ENCODE peak calls at places on chromosomes 3 and 15, in seven cellular contexts. One of them, this sample, is unnamed. For H3K9me3, the result is how much of the 10 kb centered on the place peaks cover.

GRCh38 chr3:64743166-64743565 is 55.4 kb upstream of the ADAMTS9 start:
- ATAC-seq in heart right ventricle: no peak
- ATAC-seq in Panc1: no peak
- ATAC-seq in right lobe of liver: no peak
- ATAC-seq in thoracic aorta: no peak
- ATAC-seq in CD8-positive, alpha-beta T cell: no peak
- ATAC-seq in GM12878: no peak
- ATAC-seq in this sample: no peak

GRCh38 chr3:191282262-191283215 is 46.7 kb upstream of the CCDC50 start:
- ATAC-seq in heart right ventricle: no peak
- ATAC-seq in GM12878: peak
- ATAC-seq in Panc1: no peak
- ATAC-seq in thoracic aorta: no peak
- ATAC-seq in CD8-positive, alpha-beta T cell: no peak
- ATAC-seq in right lobe of liver: no peak
- ATAC-seq in this sample: no peak

GRCh38 chr3:77931272-77932009 is 891.5 kb downstream of the ROBO2 start:
- ATAC-seq in GM12878: no peak
- ATAC-seq in Panc1: no peak
- ATAC-seq in thoracic aorta: no peak
- ATAC-seq in heart right ventricle: peak
- ATAC-seq in CD8-positive, alpha-beta T cell: no peak
- ATAC-seq in right lobe of liver: no peak
- ATAC-seq in this sample: peak

GRCh38 chr3:196790636-196791035 is 51.0 kb downstream of the PAK2 start:
- ATAC-seq in heart right ventricle: no peak
- ATAC-seq in Panc1: no peak
- ATAC-seq in thoracic aorta: no peak
- ATAC-seq in right lobe of liver: no peak
- ATAC-seq in GM12878: no peak
- ATAC-seq in CD8-positive, alpha-beta T cell: no peak
- ATAC-seq in this sample: no peak

GRCh38 chr3:103127737-103128136 is 692.9 kb downstream of the ZPLD1 start:
- ATAC-seq in GM12878: peak
- ATAC-seq in heart right ventricle: no peak
- ATAC-seq in CD8-positive, alpha-beta T cell: no peak
- ATAC-seq in right lobe of liver: no peak
- ATAC-seq in Panc1: no peak
- ATAC-seq in thoracic aorta: no peak
- ATAC-seq in this sample: no peak

GRCh38 chr15:65450556-65450955 is 27.8 kb upstream of the IGDCC4 start:
- ATAC-seq in right lobe of liver: no peak
- ATAC-seq in GM12878: no peak
- ATAC-seq in heart right ventricle: no peak
- ATAC-seq in thoracic aorta: no peak
- ATAC-seq in Panc1: no peak
- ATAC-seq in CD8-positive, alpha-beta T cell: no peak
- ATAC-seq in this sample: no peak

GRCh38 chr3:141410861-141411771 is 42.8 kb downstream of the ZBTB38 start:
- ATAC-seq in GM12878: peak
- ATAC-seq in CD8-positive, alpha-beta T cell: peak
- ATAC-seq in Panc1: peak
- ATAC-seq in right lobe of liver: peak
- ATAC-seq in heart right ventricle: no peak
- ATAC-seq in thoracic aorta: no peak
- ATAC-seq in this sample: no peak

GRCh38 chr3:184808021-184808420 is 3.9 kb upstream of the VPS8 start:
- ATAC-seq in right lobe of liver: no peak
- ATAC-seq in heart right ventricle: no peak
- ATAC-seq in Panc1: no peak
- ATAC-seq in GM12878: no peak
- ATAC-seq in CD8-positive, alpha-beta T cell: no peak
- ATAC-seq in thoracic aorta: no peak
- ATAC-seq in this sample: no peak

GRCh38 chr3:42556089-42556632 is 25.6 kb downstream of the SEC22C start:
- ATAC-seq in Panc1: no peak
- ATAC-seq in thoracic aorta: no peak
- ATAC-seq in CD8-positive, alpha-beta T cell: peak
- ATAC-seq in right lobe of liver: no peak
- ATAC-seq in GM12878: peak
- ATAC-seq in heart right ventricle: no peak
- ATAC-seq in this sample: no peak

GRCh38 chr3:186746008-186746407 is 28.8 kb downstream of the KNG1 start:
- ATAC-seq in heart right ventricle: peak
- ATAC-seq in right lobe of liver: peak
- ATAC-seq in GM12878: peak
- ATAC-seq in CD8-positive, alpha-beta T cell: no peak
- ATAC-seq in thoracic aorta: peak
- ATAC-seq in Panc1: no peak
- ATAC-seq in this sample: peak

GRCh38 chr3:138195491-138195890 is 8.4 kb downstream of the ARMC8 start:
- ATAC-seq in GM12878: no peak
- ATAC-seq in thoracic aorta: no peak
- ATAC-seq in heart right ventricle: no peak
- ATAC-seq in CD8-positive, alpha-beta T cell: no peak
- ATAC-seq in right lobe of liver: no peak
- ATAC-seq in Panc1: no peak
- ATAC-seq in this sample: no peak

GRCh38 chr3:41681479-41681878 is 280.4 kb downstream of the ULK4 start:
- ATAC-seq in heart right ventricle: peak
- ATAC-seq in CD8-positive, alpha-beta T cell: no peak
- ATAC-seq in Panc1: no peak
- ATAC-seq in right lobe of liver: peak
- ATAC-seq in GM12878: no peak
- ATAC-seq in thoracic aorta: no peak
- ATAC-seq in this sample: peak

GRCh38 chr3:10957976-10958749 is 34.4 kb upstream of the SLC6A1 start:
- ATAC-seq in right lobe of liver: no peak
- ATAC-seq in thoracic aorta: no peak
- ATAC-seq in heart right ventricle: peak
- ATAC-seq in GM12878: no peak
- ATAC-seq in Panc1: no peak
- ATAC-seq in CD8-positive, alpha-beta T cell: no peak
- ATAC-seq in this sample: no peak

GRCh38 chr3:123330441-123330991 is 118.4 kb downstream of the ADCY5 start:
- ATAC-seq in CD8-positive, alpha-beta T cell: no peak
- ATAC-seq in Panc1: no peak
- ATAC-seq in thoracic aorta: no peak
- ATAC-seq in right lobe of liver: no peak
- ATAC-seq in heart right ventricle: peak
- ATAC-seq in GM12878: no peak
- ATAC-seq in this sample: peak

GRCh38 chr15:98806275-98806895 is 158.0 kb downstream of the IGF1R start:
- ATAC-seq in CD8-positive, alpha-beta T cell: no peak
- ATAC-seq in right lobe of liver: peak
- ATAC-seq in Panc1: no peak
- ATAC-seq in heart right ventricle: peak
- ATAC-seq in thoracic aorta: no peak
- ATAC-seq in GM12878: no peak
- ATAC-seq in this sample: no peak

GRCh38 chr3:14902719-14903118 is 44.7 kb upstream of the NR2C2 start:
- ATAC-seq in heart right ventricle: peak
- ATAC-seq in thoracic aorta: no peak
- ATAC-seq in Panc1: peak
- ATAC-seq in right lobe of liver: no peak
- ATAC-seq in GM12878: no peak
- ATAC-seq in CD8-positive, alpha-beta T cell: no peak
- ATAC-seq in this sample: peak

GRCh38 chr3:128748527-128748926 is 22.5 kb downstream of the RAB7A start:
- ATAC-seq in thoracic aorta: no peak
- ATAC-seq in right lobe of liver: peak
- ATAC-seq in Panc1: no peak
- ATAC-seq in heart right ventricle: peak
- ATAC-seq in CD8-positive, alpha-beta T cell: no peak
- ATAC-seq in GM12878: no peak
- ATAC-seq in this sample: no peak

GRCh38 chr15:64466408-64467116 is 6.2 kb downstream of the ZNF609 start:
- ATAC-seq in right lobe of liver: no peak
- ATAC-seq in thoracic aorta: no peak
- ATAC-seq in Panc1: no peak
- ATAC-seq in heart right ventricle: no peak
- ATAC-seq in GM12878: peak
- ATAC-seq in CD8-positive, alpha-beta T cell: no peak
- ATAC-seq in this sample: no peak

GRCh38 chr15:79314186-79314585 is 3.3 kb downstream of the TMED3 start:
- ATAC-seq in Panc1: no peak
- ATAC-seq in thoracic aorta: no peak
- ATAC-seq in right lobe of liver: no peak
- ATAC-seq in GM12878: no peak
- ATAC-seq in CD8-positive, alpha-beta T cell: no peak
- ATAC-seq in heart right ventricle: no peak
- ATAC-seq in this sample: no peak

GRCh38 chr15:57323806-57324589 is 52.3 kb upstream of the CGNL1 start:
- ATAC-seq in CD8-positive, alpha-beta T cell: peak
- ATAC-seq in heart right ventricle: no peak
- ATAC-seq in right lobe of liver: no peak
- ATAC-seq in Panc1: no peak
- ATAC-seq in GM12878: peak
- ATAC-seq in thoracic aorta: no peak
- ATAC-seq in this sample: no peak

GRCh38 chr3:98038876-98039275 is 3.8 kb upstream of the GABRR3 start:
- ATAC-seq in CD8-positive, alpha-beta T cell: no peak
- ATAC-seq in GM12878: peak
- ATAC-seq in thoracic aorta: no peak
- ATAC-seq in right lobe of liver: no peak
- ATAC-seq in Panc1: no peak
- ATAC-seq in heart right ventricle: no peak
- ATAC-seq in this sample: no peak

GRCh38 chr15:29270169-29270955 is 740 bp upstream of the NSMCE3 start:
- ATAC-seq in CD8-positive, alpha-beta T cell: peak
- ATAC-seq in Panc1: no peak
- ATAC-seq in right lobe of liver: peak
- ATAC-seq in heart right ventricle: no peak
- ATAC-seq in GM12878: peak
- ATAC-seq in thoracic aorta: no peak
- ATAC-seq in this sample: no peak

GRCh38 chr3:113536627-113537101 is 4.3 kb downstream of the SIDT1 start:
- ATAC-seq in right lobe of liver: no peak
- ATAC-seq in CD8-positive, alpha-beta T cell: no peak
- ATAC-seq in GM12878: no peak
- ATAC-seq in thoracic aorta: no peak
- ATAC-seq in heart right ventricle: no peak
- ATAC-seq in Panc1: no peak
- ATAC-seq in this sample: no peak

GRCh38 chr15:81410318-81410753 is 36.3 kb upstream of the TMC3 start:
- ATAC-seq in right lobe of liver: peak
- ATAC-seq in thoracic aorta: peak
- ATAC-seq in Panc1: peak
- ATAC-seq in CD8-positive, alpha-beta T cell: peak
- ATAC-seq in heart right ventricle: peak
- ATAC-seq in GM12878: peak
- ATAC-seq in this sample: peak

DNA sequence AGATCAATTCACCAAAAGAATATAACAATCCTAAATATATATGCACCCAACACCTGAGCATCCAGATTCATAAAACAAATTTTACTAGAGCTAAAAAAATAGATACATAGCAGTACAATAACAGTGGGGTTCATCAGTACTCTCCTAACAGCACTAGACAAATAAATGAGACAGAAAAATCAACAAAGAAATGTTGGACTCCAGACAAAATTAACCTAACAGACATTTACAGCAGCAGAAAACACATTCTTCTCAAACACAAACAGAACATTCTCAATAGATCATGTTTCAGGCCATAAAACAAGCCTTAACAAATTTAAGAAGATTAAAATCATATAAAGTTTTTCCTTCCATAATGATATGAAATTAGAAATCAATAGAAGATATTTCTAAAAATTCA is 124.8 kb upstream of the NECTIN3 start:
- ATAC-seq in GM12878: no peak
- ATAC-seq in heart right ventricle: no peak
- ATAC-seq in right lobe of liver: peak
- ATAC-seq in CD8-positive, alpha-beta T cell: no peak
- ATAC-seq in Panc1: no peak
- ATAC-seq in thoracic aorta: no peak
- ATAC-seq in this sample: no peak
- H3K9me3 ChIP-seq in GM12878: under half
- H3K9me3 ChIP-seq in heart right ventricle: under half
- H3K9me3 ChIP-seq in right lobe of liver: under half
- H3K9me3 ChIP-seq in CD8-positive, alpha-beta T cell: under half
- H3K9me3 ChIP-seq in Panc1: under half
- H3K9me3 ChIP-seq in thoracic aorta: under half
- H3K9me3 ChIP-seq in this sample: under half

GRCh38 chr3:55817177-55817576 is 330.1 kb upstream of the WNT5A start:
- ATAC-seq in GM12878: no peak
- ATAC-seq in right lobe of liver: no peak
- ATAC-seq in heart right ventricle: no peak
- ATAC-seq in thoracic aorta: no peak
- ATAC-seq in CD8-positive, alpha-beta T cell: no peak
- ATAC-seq in Panc1: no peak
- ATAC-seq in this sample: no peak
- H3K9me3 ChIP-seq in GM12878: under half
- H3K9me3 ChIP-seq in right lobe of liver: under half
- H3K9me3 ChIP-seq in heart right ventricle: under half
- H3K9me3 ChIP-seq in thoracic aorta: under half
- H3K9me3 ChIP-seq in CD8-positive, alpha-beta T cell: under half
- H3K9me3 ChIP-seq in Panc1: under half
- H3K9me3 ChIP-seq in this sample: under half

GRCh38 chr3:147406255-147407023 is at the start of gene ZIC4:
- ATAC-seq in heart right ventricle: no peak
- ATAC-seq in thoracic aorta: no peak
- ATAC-seq in CD8-positive, alpha-beta T cell: no peak
- ATAC-seq in Panc1: no peak
- ATAC-seq in GM12878: no peak
- ATAC-seq in right lobe of liver: no peak
- ATAC-seq in this sample: no peak
- H3K9me3 ChIP-seq in heart right ventricle: under half
- H3K9me3 ChIP-seq in thoracic aorta: under half
- H3K9me3 ChIP-seq in CD8-positive, alpha-beta T cell: under half
- H3K9me3 ChIP-seq in Panc1: under half
- H3K9me3 ChIP-seq in GM12878: under half
- H3K9me3 ChIP-seq in right lobe of liver: under half
- H3K9me3 ChIP-seq in this sample: under half

GRCh38 chr15:59413577-59413976 is 24.4 kb upstream of the FAM81A start:
- ATAC-seq in thoracic aorta: no peak
- ATAC-seq in right lobe of liver: no peak
- ATAC-seq in CD8-positive, alpha-beta T cell: no peak
- ATAC-seq in heart right ventricle: no peak
- ATAC-seq in GM12878: no peak
- ATAC-seq in Panc1: no peak
- ATAC-seq in this sample: no peak
- H3K9me3 ChIP-seq in thoracic aorta: under half
- H3K9me3 ChIP-seq in right lobe of liver: under half
- H3K9me3 ChIP-seq in CD8-positive, alpha-beta T cell: under half
- H3K9me3 ChIP-seq in heart right ventricle: under half
- H3K9me3 ChIP-seq in GM12878: under half
- H3K9me3 ChIP-seq in Panc1: under half
- H3K9me3 ChIP-seq in this sample: under half

DNA sequence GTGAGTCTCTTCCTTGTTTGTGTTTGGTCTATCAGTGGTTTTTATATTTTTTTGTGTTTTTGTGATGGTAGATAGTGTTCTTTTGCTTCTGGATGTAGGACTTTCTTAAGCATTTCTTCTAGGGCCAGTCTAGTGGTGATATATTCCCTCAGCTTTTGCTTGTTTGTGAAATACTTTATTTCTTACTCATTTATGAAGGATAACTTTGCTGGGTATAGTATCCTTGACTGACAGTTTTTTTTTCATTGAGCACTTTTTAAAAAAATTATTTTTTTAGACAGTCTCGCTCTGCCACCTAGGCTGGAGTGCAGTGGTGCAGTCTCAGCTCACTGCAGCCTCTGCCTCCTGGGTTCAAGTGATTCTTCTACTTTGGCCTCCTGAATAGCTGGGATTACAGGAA is 41.9 kb downstream of the NCK1 start:
- ATAC-seq in right lobe of liver: no peak
- ATAC-seq in GM12878: no peak
- ATAC-seq in CD8-positive, alpha-beta T cell: no peak
- ATAC-seq in thoracic aorta: no peak
- ATAC-seq in heart right ventricle: no peak
- ATAC-seq in Panc1: no peak
- ATAC-seq in this sample: no peak
- H3K9me3 ChIP-seq in right lobe of liver: under half
- H3K9me3 ChIP-seq in GM12878: under half
- H3K9me3 ChIP-seq in CD8-positive, alpha-beta T cell: under half
- H3K9me3 ChIP-seq in thoracic aorta: under half
- H3K9me3 ChIP-seq in heart right ventricle: under half
- H3K9me3 ChIP-seq in Panc1: under half
- H3K9me3 ChIP-seq in this sample: under half